ENCODE peak calls at places on chromosome X, in six cellular contexts. Q is K562, M is GM23338, B is brain microvascular endothelial cell, C is HCT116, O is adrenal gland. X is an unnamed sample.
A peak's percentile ranks its signal among the peaks of the same experiment; 100 is the strongest.

GRCh38 chrX:71106427-71106826 is at the start of gene CXorf65:
- DNase-seq in Q (peak; percentile 60), M (no peak), B (no peak), C (no peak), O (no peak), X (no peak)

GRCh38 chrX:41435708-41436107 is 11.4 kb upstream of the NYX start:
- DNase-seq in Q (no peak), M (no peak), B (no peak), C (no peak), O (no peak), X (no peak)

GRCh38 chrX:103688949-103689348 is 2.5 kb upstream of the MORF4L2 start:
- DNase-seq in Q (peak; percentile 25), M (peak; percentile 23), B (peak; percentile 5), C (no peak), O (no peak), X (no peak)

GRCh38 chrX:80331285-80331684 is 89.0 kb upstream of the TENT5D start:
- DNase-seq in Q (no peak), M (no peak), B (no peak), C (no peak), O (no peak), X (no peak)

GRCh38 chrX:115949900-115950822 is 220.4 kb upstream of the AGTR2 start:
- DNase-seq in Q (no peak), M (peak; percentile 46), B (no peak), C (no peak), O (no peak), X (no peak)

GRCh38 chrX:134631404-134632346 is 26.6 kb downstream of the PLAC1 start:
- DNase-seq in Q (no peak), M (no peak), B (no peak), C (no peak), O (peak; percentile 2), X (no peak)

GRCh38 chrX:14501312-14501711 is 28.0 kb upstream of the GLRA2 start:
- DNase-seq in Q (no peak), M (no peak), B (no peak), C (no peak), O (no peak), X (no peak)

GRCh38 chrX:152817082-152817744 is 13.3 kb downstream of the CETN2 start:
- DNase-seq in Q (peak; percentile 69), M (peak; percentile 53), B (peak; percentile 47), C (no peak), O (peak; percentile 37), X (peak; percentile 45)

GRCh38 chrX:84710611-84711010 is 208.4 kb upstream of the HDX start:
- DNase-seq in Q (no peak), M (peak; percentile 17), B (no peak), C (no peak), O (no peak), X (no peak)

GRCh38 chrX:135516376-135516775 is 4.1 kb upstream of the INTS6L start:
- DNase-seq in Q (peak; percentile 41), M (peak; percentile 63), B (no peak), C (no peak), O (no peak), X (no peak)

GRCh38 chrX:2694868-2695267 is 3.8 kb downstream of the CD99 start:
- DNase-seq in Q (no peak), M (no peak), B (no peak), C (no peak), O (no peak), X (no peak)

GRCh38 chrX:21725498-21725897 is 32.4 kb downstream of the SMPX start:
- DNase-seq in Q (peak; percentile 3), M (peak; percentile 62), B (no peak), C (peak; percentile 6), O (peak; percentile 6), X (peak; percentile 5)

GRCh38 chrX:150683536-150684146 is 9.6 kb upstream of the MTMR1 start:
- DNase-seq in Q (peak; percentile 66), M (peak; percentile 79), B (no peak), C (peak; percentile 12), O (no peak), X (peak; percentile 23)

GRCh38 chrX:47321386-47321785 is 49.0 kb upstream of the ZNF157 start:
- DNase-seq in Q (peak; percentile 61), M (peak; percentile 94), B (peak; percentile 36), C (no peak), O (peak; percentile 62), X (no peak)

GRCh38 chrX:48957477-48957826 is at the start of gene OTUD5:
- DNase-seq in Q (peak; percentile 85), M (peak; percentile 70), B (no peak), C (no peak), O (no peak), X (peak; percentile 34)

GRCh38 chrX:110087485-110088356 is 84.8 kb downstream of the TMEM164 start:
- DNase-seq in Q (no peak), M (no peak), B (peak; percentile 91), C (peak; percentile 43), O (peak; percentile 8), X (peak; percentile 85)

DNA sequence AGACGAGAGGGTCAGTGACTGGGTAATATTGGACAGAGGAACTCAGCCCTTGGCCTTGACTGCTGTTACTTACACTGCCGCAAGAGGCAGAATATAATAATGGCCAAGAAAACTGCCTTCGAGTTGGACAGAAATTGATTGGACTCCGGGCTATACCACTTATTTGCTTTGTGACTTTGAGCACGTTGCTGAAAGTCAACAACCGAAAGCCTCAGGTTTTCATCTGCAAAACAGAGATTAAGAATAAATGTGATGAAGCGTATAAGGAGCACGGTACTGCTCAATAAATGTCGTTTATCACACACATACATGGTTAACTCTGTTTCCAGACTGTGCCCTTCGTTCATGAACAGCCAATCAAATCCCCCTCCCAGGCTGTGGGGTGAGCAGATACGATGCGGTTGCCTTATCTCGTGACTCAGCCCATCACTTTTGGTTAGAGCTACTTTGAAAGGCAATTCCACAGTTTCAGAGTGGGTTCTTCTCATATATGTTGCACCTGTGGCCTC is 91.6 kb downstream of the TSPAN7 start:
- DNase-seq in Q (peak; percentile 91), M (no peak), B (no peak), C (no peak), O (no peak), X (no peak)
- H3K27ac ChIP-seq in Q (peak overlapping the region; percentile 92), M (no peak overlapping the region), B (no peak overlapping the region), C (no peak overlapping the region), O (no peak overlapping the region), X (no peak overlapping the region)

DNA sequence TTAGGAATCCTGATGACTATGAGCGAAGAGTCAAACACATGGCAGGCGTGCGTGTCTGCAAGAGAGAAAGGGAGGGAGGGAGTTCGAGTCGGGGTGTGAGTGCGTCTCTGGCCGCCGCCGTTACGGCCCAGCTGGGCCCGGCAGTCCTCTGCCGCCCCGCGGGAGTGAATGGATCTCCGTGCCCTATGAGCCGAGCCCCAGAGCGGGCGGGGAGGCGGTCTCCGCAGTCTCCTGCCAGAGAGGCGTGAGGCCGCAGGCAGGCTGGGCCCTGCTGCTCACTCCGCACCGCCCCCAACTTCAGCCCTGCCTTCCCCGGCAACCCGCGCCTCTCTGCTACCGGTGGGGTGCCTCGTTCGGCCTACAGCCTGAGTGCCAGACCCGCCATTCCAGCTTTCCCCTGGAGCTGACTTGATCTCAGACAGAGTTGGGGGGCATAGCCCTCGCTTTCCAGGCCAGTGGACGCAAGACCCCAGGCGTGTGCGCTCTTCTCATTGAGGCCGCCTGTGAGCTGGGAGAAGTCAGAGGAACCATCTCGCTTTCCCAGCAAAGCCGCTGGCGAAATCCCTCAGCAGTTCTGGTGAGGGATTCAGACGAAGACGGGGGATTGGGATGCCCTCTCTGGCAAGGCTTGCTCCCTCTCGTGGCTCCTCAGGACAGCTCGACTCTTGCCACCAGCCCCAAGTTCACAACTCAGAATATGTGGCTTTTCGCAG is 1.4 kb downstream of the SLC16A2 start:
- DNase-seq in Q (no peak), M (peak; percentile 65), B (peak; percentile 19), C (no peak), O (peak; percentile 72), X (peak; percentile 38)
- TF ChIP-seq CTCF in Q (no peak), M (peak; percentile 34), B (peak; percentile 50), C (no peak), O (no peak), X (no peak)

DNA sequence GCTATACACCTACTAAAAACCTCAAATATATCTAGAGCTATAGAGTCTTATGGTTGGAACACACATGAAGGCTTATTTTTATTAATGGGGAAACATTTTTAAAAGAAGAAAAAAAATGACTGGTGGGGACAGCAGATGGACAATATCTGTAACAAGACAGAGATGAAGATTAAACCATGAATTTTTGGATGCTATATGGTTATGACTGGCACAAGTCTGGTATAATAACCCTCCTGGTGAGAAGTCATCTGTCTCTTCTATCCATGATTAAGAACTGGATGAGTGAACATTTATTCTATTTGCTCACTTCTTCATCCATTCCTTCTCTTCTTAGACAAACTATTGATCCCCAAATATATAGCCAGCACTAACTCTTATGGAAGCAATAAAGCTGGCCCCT is 104.4 kb downstream of the EFHC2 start:
- DNase-seq in Q (no peak), M (no peak), B (no peak), C (no peak), O (no peak), X (no peak)
- H3K27ac ChIP-seq in Q (no peak overlapping the region), M (no peak overlapping the region), B (no peak overlapping the region), C (no peak overlapping the region), O (no peak overlapping the region), X (no peak overlapping the region)

GRCh38 chrX:154373340-154374306 is 811 bp downstream of the FLNA start:
- DNase-seq in Q (peak; percentile 75), M (peak; percentile 81), B (peak; percentile 74), C (peak; percentile 78), O (peak; percentile 72), X (peak; percentile 52)
- TF ChIP-seq CTCF in Q (peak; percentile 91), M (peak; percentile 78), B (peak; percentile 70), C (no peak), O (peak; percentile 49), X (peak; percentile 81)

GRCh38 chrX:68358679-68359078 is 74.6 kb downstream of the OPHN1 start:
- DNase-seq in Q (no peak), M (no peak), B (no peak), C (no peak), O (no peak), X (no peak)
- H3K27ac ChIP-seq in Q (no peak overlapping the region), M (no peak overlapping the region), B (no peak overlapping the region), C (no peak overlapping the region), O (no peak overlapping the region), X (no peak overlapping the region)

DNA sequence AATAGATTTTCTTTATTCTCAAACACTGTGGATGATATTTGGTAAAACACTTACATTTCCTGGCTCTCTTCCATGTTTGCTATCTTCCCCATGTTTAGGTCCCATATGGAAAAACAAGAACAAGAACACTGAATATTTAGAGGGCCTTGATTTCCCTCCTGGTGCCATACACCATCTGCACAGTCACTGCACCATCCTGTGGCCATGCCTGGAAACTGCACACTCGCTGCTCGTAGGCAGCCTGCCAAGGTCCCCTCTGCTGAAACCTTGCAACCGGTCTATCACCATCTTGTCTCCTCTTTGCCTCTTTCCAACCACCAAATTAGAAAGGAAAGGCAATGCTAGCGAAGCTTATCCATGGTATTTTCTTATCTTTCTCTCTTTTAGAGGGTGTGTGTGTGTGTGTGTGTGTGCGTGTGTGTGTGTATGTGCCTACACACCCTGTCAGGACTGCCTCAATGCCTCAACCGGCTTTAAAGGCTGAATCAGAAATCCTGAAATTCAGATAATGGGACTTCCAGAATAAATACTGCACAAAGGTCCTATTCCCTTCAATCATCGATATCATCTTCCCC is 124.2 kb upstream of the MBNL3 start:
- DNase-seq in Q (peak; percentile 23), M (peak; percentile 65), B (peak; percentile 27), C (peak; percentile 12), O (peak; percentile 72), X (peak; percentile 12)
- TF ChIP-seq CTCF in Q (peak; percentile 61), M (peak; percentile 61), B (peak; percentile 80), C (peak; percentile 39), O (peak; percentile 46), X (peak; percentile 24)

X was measured in RWPE1.